ENCODE peak calls at places on chromosome 3, in four cellular contexts. U is K562, I is HCT116, A is HepG2. N is an unnamed sample.

GRCh38 chr3:82807781-82808180 is 1046.3 kb upstream of the GBE1 start:
- DNase-seq in U (no peak), I (no peak), A (no peak), N (no peak)

GRCh38 chr3:77186728-77187127 is 146.8 kb downstream of the ROBO2 start:
- DNase-seq in U (no peak), I (no peak), A (no peak), N (no peak)

GRCh38 chr3:46713898-46714552 is 3.6 kb downstream of the PRSS50 start:
- DNase-seq in U (no peak), I (no peak), A (no peak), N (no peak)

GRCh38 chr3:37590328-37591079 is 271.2 kb upstream of the CTDSPL start:
- DNase-seq in U (peak; percentile 13), I (no peak), A (no peak), N (no peak)

GRCh38 chr3:8499181-8499611 is 2.4 kb upstream of the LMCD1 start:
- DNase-seq in U (no peak), I (no peak), A (peak; percentile 92), N (no peak)

GRCh38 chr3:11690863-11691833 is 47.4 kb upstream of the VGLL4 start:
- DNase-seq in U (no peak), I (no peak), A (peak; percentile 4), N (no peak)

GRCh38 chr3:126111126-126111551 is 27.2 kb upstream of the SLC41A3 start:
- DNase-seq in U (no peak), I (no peak), A (no peak), N (no peak)

GRCh38 chr3:195805181-195805580 is 6.5 kb downstream of the MUC4 start:
- DNase-seq in U (no peak), I (no peak), A (no peak), N (no peak)

GRCh38 chr3:10004506-10004905 is 17.9 kb upstream of the EMC3 start:
- DNase-seq in U (no peak), I (no peak), A (no peak), N (no peak)

GRCh38 chr3:184361932-184362667 is 590 bp downstream of the POLR2H start:
- DNase-seq in U (peak; percentile 64), I (peak; percentile 63), A (no peak), N (peak; percentile 61)

GRCh38 chr3:50609743-50610085 is 1.9 kb downstream of the CISH start:
- DNase-seq in U (peak; percentile 47), I (no peak), A (no peak), N (no peak)

GRCh38 chr3:174620138-174620537 is 239.0 kb upstream of the NAALADL2 start:
- DNase-seq in U (no peak), I (peak; percentile 15), A (no peak), N (no peak)

GRCh38 chr3:87997298-87997697 is 61.5 kb downstream of the CGGBP1 start:
- DNase-seq in U (no peak), I (no peak), A (no peak), N (no peak)

GRCh38 chr3:194936659-194937058 is 251.0 kb downstream of the FAM43A start:
- DNase-seq in U (no peak), I (no peak), A (no peak), N (no peak)

GRCh38 chr3:44939581-44940036 is 36.4 kb downstream of the ZDHHC3 start:
- DNase-seq in U (no peak), I (no peak), A (no peak), N (no peak)

GRCh38 chr3:99658274-99658673 is 19.9 kb downstream of the COL8A1 start:
- DNase-seq in U (no peak), I (no peak), A (no peak), N (no peak)

GRCh38 chr3:78506038-78506437 is 1261.8 kb downstream of the ROBO1 start:
- DNase-seq in U (no peak), I (no peak), A (no peak), N (no peak)

GRCh38 chr3:51966016-51966415 is 1.2 kb downstream of the PCBP4 start:
- DNase-seq in U (no peak), I (no peak), A (no peak), N (no peak)

GRCh38 chr3:114025451-114025850 is 30.9 kb downstream of the CCDC191 start:
- DNase-seq in U (no peak), I (no peak), A (no peak), N (no peak)

GRCh38 chr3:124557433-124558232 is 172.6 kb upstream of the UMPS start:
- DNase-seq in U (no peak), I (no peak), A (no peak), N (no peak)

GRCh38 chr3:189551007-189551406 is 80.2 kb upstream of the TP63 start:
- DNase-seq in U (no peak), I (no peak), A (no peak), N (no peak)

GRCh38 chr3:161291191-161291901 is 70.2 kb downstream of the NMD3 start:
- DNase-seq in U (no peak), I (no peak), A (no peak), N (no peak)

GRCh38 chr3:23992051-23992628 is 47.1 kb downstream of the NR1D2 start:
- DNase-seq in U (no peak), I (no peak), A (no peak), N (no peak)

GRCh38 chr3:24829011-24829581 is 334.4 kb upstream of the THRB start:
- DNase-seq in U (no peak), I (no peak), A (no peak), N (no peak)

GRCh38 chr3:174409085-174409743 is 449.9 kb upstream of the NAALADL2 start:
- DNase-seq in U (no peak), I (no peak), A (no peak), N (no peak)

GRCh38 chr3:195800240-195800639 is 11.5 kb downstream of the MUC4 start:
- DNase-seq in U (no peak), I (no peak), A (no peak), N (no peak)

GRCh38 chr3:178308696-178309278 is 227.4 kb upstream of the KCNMB2 start:
- DNase-seq in U (no peak), I (no peak), A (no peak), N (no peak)

GRCh38 chr3:193744048-193744821 is 151.2 kb downstream of the OPA1 start:
- DNase-seq in U (peak; percentile 62), I (no peak), A (peak; percentile 99), N (no peak)

GRCh38 chr3:146975476-146975875 is 370.3 kb upstream of the PLSCR5 start:
- DNase-seq in U (no peak), I (no peak), A (no peak), N (no peak)

GRCh38 chr3:128349963-128350599 is 116.6 kb downstream of the DNAJB8 start:
- DNase-seq in U (no peak), I (no peak), A (no peak), N (no peak)

GRCh38 chr3:69318410-69318809 is 67.5 kb downstream of the FRMD4B start:
- DNase-seq in U (no peak), I (no peak), A (no peak), N (no peak)

DNA sequence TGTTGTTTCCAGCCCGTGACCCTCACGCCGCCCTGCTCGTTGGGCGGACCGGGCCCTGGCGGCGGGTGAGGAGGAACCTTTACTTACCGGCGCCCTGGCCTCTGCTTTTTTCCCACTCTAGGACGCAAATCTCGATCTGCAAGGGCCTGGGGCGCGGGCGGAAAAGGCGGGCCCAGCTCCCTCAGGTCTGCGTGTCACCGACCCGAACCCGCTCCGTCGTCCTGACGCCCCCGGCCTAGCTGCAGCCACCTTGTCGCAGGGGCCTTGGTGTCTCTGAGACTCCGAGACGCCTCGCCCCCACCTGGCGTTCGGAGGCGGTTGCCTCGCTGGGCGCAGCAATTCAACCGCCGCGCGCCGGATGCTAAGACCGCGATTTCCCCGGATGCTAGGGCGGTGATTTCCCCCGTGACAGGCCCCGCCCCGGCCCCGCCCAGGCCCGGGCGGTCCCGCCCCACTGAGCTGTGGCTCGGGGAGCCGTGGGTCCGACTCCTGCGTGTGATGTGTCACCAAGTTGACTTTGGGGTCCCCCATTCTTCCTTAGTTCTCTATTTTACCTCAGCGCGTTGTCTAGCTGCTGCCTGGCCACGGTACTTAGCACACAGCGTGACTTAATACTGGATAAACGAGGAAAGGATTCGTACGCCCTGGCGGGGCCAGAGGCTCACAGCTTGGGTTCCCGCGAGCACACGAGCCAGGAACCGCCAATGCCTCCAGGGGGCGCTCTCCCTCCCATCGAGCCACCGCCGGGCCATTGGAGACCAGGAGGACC is at the start of gene RPL39L:
- DNase-seq in U (peak; percentile 95), I (no peak), A (no peak), N (peak; percentile 77)
- TF ChIP-seq TCF7L2 in U (no peak), I (no peak), A (no peak), N (no peak)

DNA sequence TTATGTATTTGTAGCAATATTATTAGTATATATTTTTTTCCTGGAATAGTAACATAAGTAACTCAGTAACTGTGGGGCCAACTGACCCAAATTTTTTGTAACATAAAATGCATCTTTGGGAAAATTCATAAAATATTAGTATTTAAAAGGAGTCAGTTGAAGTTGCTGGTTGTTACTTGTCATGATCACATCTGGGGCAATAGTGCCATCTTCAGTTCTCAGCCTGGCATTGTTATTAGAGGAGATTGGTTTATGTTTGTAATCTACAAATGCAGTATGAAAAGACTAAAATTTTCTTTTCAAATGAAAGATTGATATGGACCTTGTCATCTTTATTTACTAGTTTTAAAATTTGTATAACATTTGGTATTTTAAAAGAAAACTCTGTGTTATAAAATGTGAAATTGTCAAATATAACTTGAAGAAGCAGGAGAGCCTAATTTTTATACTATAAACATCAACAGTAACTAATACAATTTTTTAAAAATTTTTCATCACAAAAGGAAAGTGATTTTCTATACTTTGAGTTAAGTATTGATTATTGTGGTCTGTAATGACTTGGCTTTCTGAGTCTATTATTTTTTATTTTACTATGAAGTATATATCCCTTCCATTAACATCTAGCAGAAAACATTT is 38.8 kb upstream of the MLF1 start:
- DNase-seq in U (peak; percentile 39), I (peak; percentile 41), A (peak; percentile 44), N (peak; percentile 32)
- TF ChIP-seq CTCF in U (peak; percentile 33), I (peak; percentile 67), A (peak; percentile 48), N (peak; percentile 75)

DNA sequence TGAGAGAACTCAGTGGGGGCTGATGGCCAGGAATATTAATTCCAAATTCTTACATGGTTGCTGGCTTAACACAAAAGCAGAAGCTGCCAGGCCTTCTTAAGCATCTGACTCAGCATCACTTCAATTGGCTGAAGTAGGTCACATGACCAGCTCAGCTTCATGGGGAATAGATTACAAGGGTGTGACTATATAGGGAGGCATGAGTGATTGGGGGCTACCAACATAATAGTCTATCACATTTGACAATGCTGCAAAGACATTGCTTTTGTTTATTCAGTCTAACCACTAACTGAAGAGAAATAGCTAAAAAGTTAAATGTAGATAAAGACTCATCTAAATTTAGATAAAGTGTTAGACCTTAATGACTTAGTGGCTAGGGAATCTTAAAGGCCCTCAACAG is 101.7 kb upstream of the ANKRD28 start:
- DNase-seq in U (peak; percentile 73), I (peak; percentile 40), A (no peak), N (no peak)
- TF ChIP-seq TCF7L2 in U (no peak), I (no peak), A (no peak), N (no peak)

DNA sequence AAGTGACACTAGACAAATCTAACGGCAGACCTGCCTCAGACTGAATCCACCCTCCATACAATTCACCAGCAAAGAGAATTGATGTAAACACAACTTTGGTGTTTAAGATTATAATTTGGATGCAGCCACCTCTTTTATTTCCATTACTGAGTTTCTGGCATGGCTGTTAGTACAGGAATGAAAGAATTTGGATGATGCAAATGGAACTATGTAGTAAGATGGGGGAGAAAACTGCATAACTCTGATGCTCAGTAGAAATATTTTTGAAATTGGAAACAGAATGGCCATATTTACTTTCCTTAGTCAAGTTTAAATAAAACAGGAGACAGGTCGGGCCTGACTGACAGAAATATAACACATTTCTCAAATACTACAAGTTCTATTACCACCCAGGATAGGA is 1121.6 kb downstream of the NAALADL2 start:
- DNase-seq in U (no peak), I (no peak), A (no peak), N (no peak)
- TF ChIP-seq CTCF in U (no peak), I (no peak), A (no peak), N (no peak)

N was measured in Panc1.